ENCODE peak calls at places on chromosomes 12 and 14, in six cellular contexts. G is PC-9; Q is CD8-positive, alpha-beta T cell; R is IMR-90; B is esophagus squamous epithelium; D is lower lobe of right lung. P is an unnamed sample. For H3K36me3, the result is how much of the 10 kb centered on the place peaks cover.

GRCh38 chr12:57845478-57846284 is 848 bp downstream of the CTDSP2 start:
- DNase-seq in G (peak), Q (peak), R (no peak), B (no peak), D (peak), P (peak)

GRCh38 chr14:53888535-53889386 is 67.9 kb downstream of the BMP4 start:
- DNase-seq in G (no peak), Q (no peak), R (no peak), B (no peak), D (no peak), P (peak)

GRCh38 chr12:127723236-127723635 is 543.7 kb upstream of the TMEM132C start:
- DNase-seq in G (no peak), Q (no peak), R (no peak), B (no peak), D (no peak), P (no peak)

GRCh38 chr14:53304726-53305381 is 151.7 kb upstream of the DDHD1 start:
- DNase-seq in G (no peak), Q (no peak), R (peak), B (no peak), D (no peak), P (no peak)

GRCh38 chr12:109706747-109707469 is 6.7 kb upstream of the FAM222A start:
- DNase-seq in G (no peak), Q (no peak), R (no peak), B (no peak), D (no peak), P (no peak)

GRCh38 chr12:40444174-40444573 is 219.4 kb downstream of the LRRK2 start:
- DNase-seq in G (no peak), Q (no peak), R (no peak), B (no peak), D (no peak), P (no peak)

GRCh38 chr14:57478050-57478449 is 15.6 kb downstream of the CCDC198 start:
- DNase-seq in G (no peak), Q (no peak), R (no peak), B (no peak), D (no peak), P (no peak)

GRCh38 chr14:103538291-103539055 is 9.5 kb downstream of the TRMT61A start:
- DNase-seq in G (no peak), Q (no peak), R (no peak), B (no peak), D (peak), P (no peak)

GRCh38 chr14:80560800-80561199 is 349.5 kb upstream of the DIO2 start:
- DNase-seq in G (no peak), Q (no peak), R (no peak), B (no peak), D (no peak), P (no peak)

GRCh38 chr14:52352546-52352945 is 38.4 kb downstream of the PTGER2 start:
- DNase-seq in G (no peak), Q (no peak), R (peak), B (no peak), D (no peak), P (no peak)

GRCh38 chr12:19220861-19221466 is 91.4 kb downstream of the PLEKHA5 start:
- DNase-seq in G (no peak), Q (no peak), R (peak), B (no peak), D (no peak), P (no peak)

GRCh38 chr12:29741342-29742241 is 42.1 kb downstream of the TMTC1 start:
- DNase-seq in G (no peak), Q (no peak), R (peak), B (no peak), D (no peak), P (no peak)

GRCh38 chr14:21234112-21234511 is 35.1 kb downstream of the HNRNPC start:
- DNase-seq in G (no peak), Q (no peak), R (no peak), B (no peak), D (no peak), P (no peak)

GRCh38 chr14:61160798-61161197 is 120.3 kb downstream of the TMEM30B start:
- DNase-seq in G (no peak), Q (no peak), R (no peak), B (no peak), D (no peak), P (no peak)

GRCh38 chr14:45426685-45427282 is 173.8 kb upstream of the MIS18BP1 start:
- DNase-seq in G (no peak), Q (no peak), R (peak), B (no peak), D (no peak), P (no peak)

GRCh38 chr14:37695836-37696235 is 100.4 kb downstream of the TTC6 start:
- DNase-seq in G (no peak), Q (no peak), R (peak), B (no peak), D (no peak), P (no peak)

GRCh38 chr14:99755629-99756603 is 37.3 kb upstream of the EML1 start:
- DNase-seq in G (peak), Q (no peak), R (peak), B (no peak), D (peak), P (peak)

GRCh38 chr14:80629606-80630005 is 311.9 kb downstream of the CEP128 start:
- DNase-seq in G (no peak), Q (no peak), R (peak), B (no peak), D (no peak), P (no peak)

GRCh38 chr12:10928746-10929286 is at the start of gene PRH2:
- DNase-seq in G (no peak), Q (no peak), R (no peak), B (no peak), D (no peak), P (no peak)

GRCh38 chr14:100769035-100769939 is 42.6 kb downstream of the DLK1 start:
- DNase-seq in G (no peak), Q (no peak), R (no peak), B (no peak), D (no peak), P (no peak)

GRCh38 chr12:24363177-24363754 is 413.8 kb upstream of the SOX5 start:
- DNase-seq in G (no peak), Q (no peak), R (no peak), B (no peak), D (no peak), P (no peak)

GRCh38 chr14:77804592-77804991 is 4.7 kb downstream of the ADCK1 start:
- DNase-seq in G (peak), Q (no peak), R (no peak), B (no peak), D (no peak), P (peak)

GRCh38 chr12:130572553-130572952 is 143.5 kb downstream of the RIMBP2 start:
- DNase-seq in G (no peak), Q (no peak), R (no peak), B (no peak), D (no peak), P (no peak)

GRCh38 chr12:124884587-124885438 is 21.1 kb upstream of the SCARB1 start:
- DNase-seq in G (no peak), Q (no peak), R (no peak), B (no peak), D (peak), P (no peak)

GRCh38 chr14:89660183-89660582 is 243.2 kb upstream of the FOXN3 start:
- DNase-seq in G (no peak), Q (no peak), R (peak), B (no peak), D (no peak), P (no peak)

GRCh38 chr14:50047274-50047676 is 69.1 kb downstream of the VCPKMT start:
- DNase-seq in G (peak), Q (no peak), R (no peak), B (no peak), D (no peak), P (peak)

GRCh38 chr12:85279449-85280137 is 427 bp upstream of the ALX1 start:
- DNase-seq in G (no peak), Q (no peak), R (no peak), B (no peak), D (peak), P (no peak)

GRCh38 chr14:67269338-67270060 is 28.3 kb downstream of the PALS1 start:
- DNase-seq in G (no peak), Q (no peak), R (peak), B (no peak), D (no peak), P (no peak)

GRCh38 chr12:55847033-55847432 is 4.3 kb upstream of the MMP19 start:
- DNase-seq in G (no peak), Q (no peak), R (peak), B (no peak), D (peak), P (no peak)

GRCh38 chr14:79585845-79586244 is 625.5 kb downstream of the DIO2 start:
- DNase-seq in G (no peak), Q (no peak), R (peak), B (no peak), D (no peak), P (no peak)

GRCh38 chr12:56528836-56529235 is 7.2 kb downstream of the RBMS2 start:
- DNase-seq in G (no peak), Q (no peak), R (peak), B (no peak), D (no peak), P (no peak)

GRCh38 chr14:94532462-94532861 is 23.2 kb upstream of the SERPINA12 start:
- DNase-seq in G (no peak), Q (no peak), R (no peak), B (no peak), D (no peak), P (no peak)

GRCh38 chr12:78566461-78566860 is 298.1 kb upstream of the SYT1 start:
- DNase-seq in G (no peak), Q (no peak), R (no peak), B (no peak), D (no peak), P (no peak)

GRCh38 chr12:78562358-78563205 is 302.0 kb upstream of the SYT1 start:
- DNase-seq in G (no peak), Q (no peak), R (peak), B (no peak), D (no peak), P (no peak)

GRCh38 chr12:78571953-78572352 is 292.6 kb upstream of the SYT1 start:
- DNase-seq in G (no peak), Q (no peak), R (no peak), B (no peak), D (no peak), P (no peak)

DNA sequence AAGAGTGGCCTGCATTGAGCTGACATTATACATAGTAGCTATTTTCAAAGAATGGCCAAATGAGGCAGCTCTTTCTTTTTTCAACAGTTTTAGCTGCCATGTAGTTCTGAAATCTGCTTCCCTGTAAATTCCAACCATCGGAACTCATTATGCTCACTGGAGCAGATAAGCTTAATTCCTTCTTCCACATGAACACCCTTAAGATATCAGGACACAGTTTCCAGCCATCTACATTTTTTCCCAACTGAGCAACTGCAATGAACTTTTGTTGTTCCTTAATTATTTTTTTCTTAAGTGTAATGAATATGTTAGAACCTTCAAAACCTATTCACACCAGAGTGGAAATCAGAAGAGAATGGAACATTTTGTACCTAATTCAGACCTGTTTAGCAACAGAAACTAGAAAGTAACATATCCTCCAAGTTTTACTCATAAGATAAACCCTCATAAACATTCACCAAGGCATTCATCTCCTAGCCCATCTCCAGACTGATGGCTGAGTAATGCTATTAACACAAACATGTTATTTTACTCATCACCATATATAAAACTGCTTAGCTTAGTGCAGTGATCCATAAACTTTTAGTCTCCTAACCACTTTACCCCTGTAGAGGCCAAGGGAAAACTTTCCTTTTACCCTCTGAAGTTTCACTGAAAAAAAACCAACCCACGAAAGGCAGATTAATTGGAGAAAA is 296.1 kb upstream of the SYT1 start:
- DNase-seq in G (no peak), Q (no peak), R (peak), B (no peak), D (no peak), P (no peak)
- H3K36me3 ChIP-seq in G (under half), Q (under half), R (under half), B (under half), D (under half), P (under half)

GRCh38 chr14:68886109-68886434 is 93.0 kb downstream of the ACTN1 start:
- DNase-seq in G (no peak), Q (no peak), R (no peak), B (no peak), D (no peak), P (no peak)
- H3K36me3 ChIP-seq in G (half or more), Q (half or more), R (half or more), B (half or more), D (half or more), P (under half)

GRCh38 chr12:14935031-14935430 is 3.3 kb downstream of the ERP27 start:
- DNase-seq in G (peak), Q (no peak), R (no peak), B (no peak), D (no peak), P (no peak)

GRCh38 chr12:14936224-14936861 is 2.0 kb downstream of the ERP27 start:
- DNase-seq in G (no peak), Q (no peak), R (no peak), B (no peak), D (no peak), P (no peak)

GRCh38 chr12:14937014-14937413 is 1.3 kb downstream of the ERP27 start:
- DNase-seq in G (no peak), Q (no peak), R (no peak), B (no peak), D (no peak), P (no peak)

GRCh38 chr12:14938301-14938700 is at the start of gene ERP27:
- DNase-seq in G (no peak), Q (no peak), R (no peak), B (no peak), D (no peak), P (no peak)

GRCh38 chr12:14937689-14938088 is 648 bp downstream of the ERP27 start:
- DNase-seq in G (no peak), Q (no peak), R (no peak), B (no peak), D (no peak), P (no peak)
- H3K36me3 ChIP-seq in G (under half), Q (under half), R (under half), B (under half), D (under half), P (under half)

DNA sequence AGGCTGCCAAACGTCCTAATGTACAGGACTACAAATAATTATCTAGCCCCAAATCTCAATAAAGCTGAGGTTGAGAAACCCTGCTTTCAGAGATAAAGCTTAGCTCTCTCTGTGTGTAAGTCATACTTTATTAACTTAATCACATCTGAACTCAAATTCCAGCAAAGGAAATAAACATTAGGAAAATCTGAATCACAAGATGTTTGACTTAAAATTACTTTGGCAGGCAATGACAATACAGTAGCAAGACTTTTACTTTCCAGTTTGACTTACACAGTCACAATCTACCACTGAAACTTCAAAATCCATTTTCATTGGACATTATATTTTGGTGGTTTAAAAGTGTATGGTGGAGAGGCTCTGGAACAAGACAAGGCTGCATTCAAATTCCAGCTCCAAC is 11.4 kb downstream of the TMEM116 start:
- DNase-seq in G (no peak), Q (no peak), R (peak), B (no peak), D (no peak), P (no peak)
- H3K36me3 ChIP-seq in G (under half), Q (under half), R (under half), B (under half), D (under half), P (under half)

P was measured in Peyer's patch.